ENCODE peak calls at places on chromosome 18, in five cellular contexts. One of them, this sample, is unnamed.

GRCh38 chr18:76827205-76827885 is 5.0 kb downstream of the ZNF236 start:
- ATAC-seq in omental fat pad: no peak
- ATAC-seq in right cardiac atrium: no peak
- ATAC-seq in gastroesophageal sphincter: no peak
- ATAC-seq in central memory CD8-positive, alpha-beta T cell: no peak
- ATAC-seq in this sample: no peak

GRCh38 chr18:58172031-58172430 is 128.0 kb downstream of the NEDD4L start:
- ATAC-seq in central memory CD8-positive, alpha-beta T cell: peak; percentile 14
- ATAC-seq in right cardiac atrium: no peak
- ATAC-seq in gastroesophageal sphincter: no peak
- ATAC-seq in omental fat pad: no peak
- ATAC-seq in this sample: no peak

GRCh38 chr18:74861154-74861553 is 263.5 kb downstream of the ZNF407 start:
- ATAC-seq in gastroesophageal sphincter: no peak
- ATAC-seq in omental fat pad: no peak
- ATAC-seq in central memory CD8-positive, alpha-beta T cell: no peak
- ATAC-seq in right cardiac atrium: peak; percentile 43
- ATAC-seq in this sample: no peak

GRCh38 chr18:49016648-49017539 is 66.1 kb upstream of the SMAD7 start:
- ATAC-seq in gastroesophageal sphincter: peak; percentile 74
- ATAC-seq in central memory CD8-positive, alpha-beta T cell: no peak
- ATAC-seq in right cardiac atrium: peak; percentile 71
- ATAC-seq in omental fat pad: peak; percentile 82
- ATAC-seq in this sample: peak; percentile 22

GRCh38 chr18:7805880-7806279 is 238.8 kb downstream of the PTPRM start:
- ATAC-seq in omental fat pad: no peak
- ATAC-seq in right cardiac atrium: no peak
- ATAC-seq in gastroesophageal sphincter: no peak
- ATAC-seq in central memory CD8-positive, alpha-beta T cell: no peak
- ATAC-seq in this sample: no peak

GRCh38 chr18:70623106-70623505 is 334.3 kb downstream of the SOCS6 start:
- ATAC-seq in right cardiac atrium: no peak
- ATAC-seq in central memory CD8-positive, alpha-beta T cell: no peak
- ATAC-seq in omental fat pad: no peak
- ATAC-seq in gastroesophageal sphincter: no peak
- ATAC-seq in this sample: no peak

GRCh38 chr18:74453011-74453571 is 4.0 kb downstream of the DIPK1C start:
- ATAC-seq in gastroesophageal sphincter: no peak
- ATAC-seq in central memory CD8-positive, alpha-beta T cell: no peak
- ATAC-seq in right cardiac atrium: peak; percentile 60
- ATAC-seq in omental fat pad: no peak
- ATAC-seq in this sample: no peak

GRCh38 chr18:35754464-35754863 is 172.9 kb downstream of the GALNT1 start:
- ATAC-seq in right cardiac atrium: no peak
- ATAC-seq in central memory CD8-positive, alpha-beta T cell: no peak
- ATAC-seq in gastroesophageal sphincter: no peak
- ATAC-seq in omental fat pad: no peak
- ATAC-seq in this sample: no peak

GRCh38 chr18:48847807-48848486 is 102.8 kb downstream of the SMAD7 start:
- ATAC-seq in gastroesophageal sphincter: no peak
- ATAC-seq in right cardiac atrium: no peak
- ATAC-seq in omental fat pad: no peak
- ATAC-seq in central memory CD8-positive, alpha-beta T cell: no peak
- ATAC-seq in this sample: no peak

GRCh38 chr18:49804096-49804495 is 9.2 kb downstream of the ACAA2 start:
- ATAC-seq in right cardiac atrium: no peak
- ATAC-seq in central memory CD8-positive, alpha-beta T cell: no peak
- ATAC-seq in gastroesophageal sphincter: no peak
- ATAC-seq in omental fat pad: no peak
- ATAC-seq in this sample: no peak

GRCh38 chr18:7370375-7370774 is 139.5 kb downstream of the LRRC30 start:
- ATAC-seq in central memory CD8-positive, alpha-beta T cell: no peak
- ATAC-seq in right cardiac atrium: peak; percentile 75
- ATAC-seq in omental fat pad: no peak
- ATAC-seq in gastroesophageal sphincter: peak; percentile 14
- ATAC-seq in this sample: no peak

GRCh38 chr18:3402962-3403585 is 46.9 kb upstream of the TGIF1 start:
- ATAC-seq in right cardiac atrium: no peak
- ATAC-seq in omental fat pad: no peak
- ATAC-seq in central memory CD8-positive, alpha-beta T cell: no peak
- ATAC-seq in gastroesophageal sphincter: no peak
- ATAC-seq in this sample: no peak

GRCh38 chr18:23929362-23929940 is 85.1 kb upstream of the TTC39C start:
- ATAC-seq in omental fat pad: no peak
- ATAC-seq in central memory CD8-positive, alpha-beta T cell: peak; percentile 28
- ATAC-seq in gastroesophageal sphincter: no peak
- ATAC-seq in right cardiac atrium: no peak
- ATAC-seq in this sample: no peak

GRCh38 chr18:23573948-23574431 is 12.3 kb downstream of the NPC1 start:
- ATAC-seq in right cardiac atrium: no peak
- ATAC-seq in gastroesophageal sphincter: no peak
- ATAC-seq in omental fat pad: peak; percentile 88
- ATAC-seq in central memory CD8-positive, alpha-beta T cell: peak; percentile 45
- ATAC-seq in this sample: no peak

GRCh38 chr18:70276416-70277145 is 12.3 kb upstream of the SOCS6 start:
- ATAC-seq in omental fat pad: no peak
- ATAC-seq in right cardiac atrium: no peak
- ATAC-seq in central memory CD8-positive, alpha-beta T cell: no peak
- ATAC-seq in gastroesophageal sphincter: no peak
- ATAC-seq in this sample: no peak

GRCh38 chr18:44537521-44537920 is 143.2 kb upstream of the SETBP1 start:
- ATAC-seq in omental fat pad: no peak
- ATAC-seq in right cardiac atrium: no peak
- ATAC-seq in gastroesophageal sphincter: no peak
- ATAC-seq in central memory CD8-positive, alpha-beta T cell: no peak
- ATAC-seq in this sample: no peak

GRCh38 chr18:9926223-9926894 is 12.5 kb downstream of the VAPA start:
- ATAC-seq in right cardiac atrium: peak; percentile 34
- ATAC-seq in omental fat pad: no peak
- ATAC-seq in central memory CD8-positive, alpha-beta T cell: no peak
- ATAC-seq in gastroesophageal sphincter: no peak
- ATAC-seq in this sample: peak; percentile 58

GRCh38 chr18:78228974-78229373 is 750.6 kb upstream of the SALL3 start:
- ATAC-seq in central memory CD8-positive, alpha-beta T cell: no peak
- ATAC-seq in gastroesophageal sphincter: no peak
- ATAC-seq in right cardiac atrium: no peak
- ATAC-seq in omental fat pad: no peak
- ATAC-seq in this sample: no peak

GRCh38 chr18:58148954-58149471 is 105.0 kb downstream of the NEDD4L start:
- ATAC-seq in right cardiac atrium: no peak
- ATAC-seq in gastroesophageal sphincter: no peak
- ATAC-seq in omental fat pad: no peak
- ATAC-seq in central memory CD8-positive, alpha-beta T cell: no peak
- ATAC-seq in this sample: peak; percentile 75

GRCh38 chr18:36464126-36464651 is 166.7 kb downstream of the FHOD3 start:
- ATAC-seq in gastroesophageal sphincter: no peak
- ATAC-seq in central memory CD8-positive, alpha-beta T cell: no peak
- ATAC-seq in right cardiac atrium: peak; percentile 61
- ATAC-seq in omental fat pad: no peak
- ATAC-seq in this sample: no peak

GRCh38 chr18:70221156-70221910 is 15.8 kb upstream of the RTTN start:
- ATAC-seq in central memory CD8-positive, alpha-beta T cell: no peak
- ATAC-seq in right cardiac atrium: peak; percentile 67
- ATAC-seq in gastroesophageal sphincter: no peak
- ATAC-seq in omental fat pad: no peak
- ATAC-seq in this sample: no peak

GRCh38 chr18:9335255-9336045 is 877 bp downstream of the TWSG1 start:
- ATAC-seq in central memory CD8-positive, alpha-beta T cell: peak; percentile 48
- ATAC-seq in omental fat pad: no peak
- ATAC-seq in gastroesophageal sphincter: no peak
- ATAC-seq in right cardiac atrium: no peak
- ATAC-seq in this sample: no peak

GRCh38 chr18:77098554-77099174 is 33.9 kb downstream of the MBP start:
- ATAC-seq in central memory CD8-positive, alpha-beta T cell: no peak
- ATAC-seq in right cardiac atrium: peak; percentile 32
- ATAC-seq in omental fat pad: peak; percentile 16
- ATAC-seq in gastroesophageal sphincter: no peak
- ATAC-seq in this sample: no peak

GRCh38 chr18:41870817-41871216 is 84.2 kb upstream of the PIK3C3 start:
- ATAC-seq in gastroesophageal sphincter: no peak
- ATAC-seq in central memory CD8-positive, alpha-beta T cell: no peak
- ATAC-seq in omental fat pad: no peak
- ATAC-seq in right cardiac atrium: no peak
- ATAC-seq in this sample: no peak

GRCh38 chr18:30618567-30618966 is 424.0 kb downstream of the DSC3 start:
- ATAC-seq in omental fat pad: no peak
- ATAC-seq in right cardiac atrium: no peak
- ATAC-seq in central memory CD8-positive, alpha-beta T cell: no peak
- ATAC-seq in gastroesophageal sphincter: no peak
- ATAC-seq in this sample: no peak

GRCh38 chr18:34339155-34339554 is 114.4 kb upstream of the NOL4 start:
- ATAC-seq in right cardiac atrium: no peak
- ATAC-seq in gastroesophageal sphincter: no peak
- ATAC-seq in central memory CD8-positive, alpha-beta T cell: no peak
- ATAC-seq in omental fat pad: no peak
- ATAC-seq in this sample: no peak

GRCh38 chr18:62797329-62797728 is 82.0 kb downstream of the PHLPP1 start:
- ATAC-seq in omental fat pad: no peak
- ATAC-seq in right cardiac atrium: no peak
- ATAC-seq in gastroesophageal sphincter: no peak
- ATAC-seq in central memory CD8-positive, alpha-beta T cell: no peak
- ATAC-seq in this sample: no peak

GRCh38 chr18:31675404-31675803 is 9.0 kb downstream of the B4GALT6 start:
- ATAC-seq in omental fat pad: no peak
- ATAC-seq in right cardiac atrium: no peak
- ATAC-seq in central memory CD8-positive, alpha-beta T cell: no peak
- ATAC-seq in gastroesophageal sphincter: no peak
- ATAC-seq in this sample: no peak

GRCh38 chr18:7259482-7259881 is 28.6 kb downstream of the LRRC30 start:
- ATAC-seq in gastroesophageal sphincter: peak; percentile 34
- ATAC-seq in right cardiac atrium: peak; percentile 70
- ATAC-seq in omental fat pad: no peak
- ATAC-seq in central memory CD8-positive, alpha-beta T cell: no peak
- ATAC-seq in this sample: no peak

GRCh38 chr18:832085-832681 is 20.1 kb upstream of the YES1 start:
- ATAC-seq in gastroesophageal sphincter: no peak
- ATAC-seq in omental fat pad: no peak
- ATAC-seq in right cardiac atrium: peak; percentile 63
- ATAC-seq in central memory CD8-positive, alpha-beta T cell: no peak
- ATAC-seq in this sample: no peak

GRCh38 chr18:2971741-2972552 is 41.0 kb downstream of the LPIN2 start:
- ATAC-seq in central memory CD8-positive, alpha-beta T cell: peak; percentile 82
- ATAC-seq in gastroesophageal sphincter: no peak
- ATAC-seq in right cardiac atrium: peak; percentile 75
- ATAC-seq in omental fat pad: no peak
- ATAC-seq in this sample: peak; percentile 94

GRCh38 chr18:46340716-46341115 is 236.5 kb downstream of the HAUS1 start:
- ATAC-seq in gastroesophageal sphincter: no peak
- ATAC-seq in right cardiac atrium: no peak
- ATAC-seq in central memory CD8-positive, alpha-beta T cell: no peak
- ATAC-seq in omental fat pad: no peak
- ATAC-seq in this sample: no peak

GRCh38 chr18:75307530-75307929 is 96.9 kb downstream of the TSHZ1 start:
- ATAC-seq in right cardiac atrium: no peak
- ATAC-seq in central memory CD8-positive, alpha-beta T cell: no peak
- ATAC-seq in omental fat pad: no peak
- ATAC-seq in gastroesophageal sphincter: no peak
- ATAC-seq in this sample: no peak

GRCh38 chr18:21896732-21897336 is 156.2 kb downstream of the MIB1 start:
- ATAC-seq in omental fat pad: peak; percentile 56
- ATAC-seq in gastroesophageal sphincter: no peak
- ATAC-seq in central memory CD8-positive, alpha-beta T cell: no peak
- ATAC-seq in right cardiac atrium: peak; percentile 88
- ATAC-seq in this sample: peak; percentile 8

GRCh38 chr18:12750076-12750707 is 47.4 kb downstream of the PSMG2 start:
- ATAC-seq in central memory CD8-positive, alpha-beta T cell: no peak
- ATAC-seq in omental fat pad: no peak
- ATAC-seq in gastroesophageal sphincter: no peak
- ATAC-seq in right cardiac atrium: no peak
- ATAC-seq in this sample: peak; percentile 74

GRCh38 chr18:36333418-36333817 is 35.9 kb downstream of the FHOD3 start:
- ATAC-seq in right cardiac atrium: no peak
- ATAC-seq in gastroesophageal sphincter: peak; percentile 37
- ATAC-seq in central memory CD8-positive, alpha-beta T cell: no peak
- ATAC-seq in omental fat pad: no peak
- ATAC-seq in this sample: no peak

GRCh38 chr18:36440614-36441013 is 143.1 kb downstream of the FHOD3 start:
- ATAC-seq in gastroesophageal sphincter: peak; percentile 12
- ATAC-seq in right cardiac atrium: no peak
- ATAC-seq in omental fat pad: no peak
- ATAC-seq in central memory CD8-positive, alpha-beta T cell: no peak
- ATAC-seq in this sample: no peak

GRCh38 chr18:58569490-58569911 is 59.4 kb downstream of the ALPK2 start:
- ATAC-seq in central memory CD8-positive, alpha-beta T cell: no peak
- ATAC-seq in right cardiac atrium: no peak
- ATAC-seq in gastroesophageal sphincter: no peak
- ATAC-seq in omental fat pad: no peak
- ATAC-seq in this sample: no peak

GRCh38 chr18:68916734-68917133 is 118.9 kb downstream of the CCDC102B start:
- ATAC-seq in central memory CD8-positive, alpha-beta T cell: no peak
- ATAC-seq in gastroesophageal sphincter: no peak
- ATAC-seq in omental fat pad: no peak
- ATAC-seq in right cardiac atrium: no peak
- ATAC-seq in this sample: peak; percentile 24

This sample was measured in stimulated activated memory B cell treated with anti-CD40 and anti-IgM and Interleukin-4, amounts not matched to agents 10 μg/mL and 1 μg/mL and 100 μg/mL, for 72 hours.